ENCODE peak calls at places on chromosomes 7 and 10, in ten cellular contexts. A is heart right ventricle, Y is H1, Q is A549, U is endothelial cell of umbilical vein, M is neural progenitor cell, N is body of pancreas, X is PC-3, H is psoas muscle, L is breast epithelium. T is an unnamed sample. For H3K4me1 and H3K9me3, the result is how much of the 10 kb centered on the place peaks cover.

GRCh38 chr7:22346383-22347107 is 10.4 kb downstream of the RAPGEF5 start:
- DNase-seq in A (no peak), Y (no peak), M (no peak), H (no peak), U (no peak), N (peak), Q (no peak), X (peak), L (no peak), T (no peak)

GRCh38 chr7:44808914-44809393 is 12.5 kb downstream of the PPIA start:
- DNase-seq in H (no peak), M (no peak), Y (no peak), X (no peak), A (no peak), N (no peak), U (no peak), L (no peak), Q (no peak), T (no peak)

GRCh38 chr7:154927624-154928125 is 75.2 kb downstream of the PAXIP1 start:
- DNase-seq in A (no peak), Y (no peak), N (peak), X (peak), H (no peak), L (peak), U (peak), Q (peak), M (peak), T (peak)

GRCh38 chr10:28620251-28620650 is 57.1 kb upstream of the BAMBI start:
- DNase-seq in Y (no peak), M (no peak), N (no peak), H (no peak), L (no peak), A (no peak), X (no peak), Q (no peak), U (no peak), T (no peak)

GRCh38 chr7:12570148-12570528 is 382 bp upstream of the SCIN start:
- DNase-seq in N (peak), H (no peak), A (no peak), X (peak), Q (peak), M (peak), L (no peak), Y (no peak), U (no peak), T (no peak)

GRCh38 chr7:41592226-41592625 is 110.7 kb downstream of the INHBA start:
- DNase-seq in N (no peak), X (no peak), L (no peak), M (no peak), Y (no peak), Q (no peak), A (no peak), U (no peak), H (no peak), T (no peak)

GRCh38 chr7:130733866-130734524 is at the start of gene KLF14:
- DNase-seq in U (no peak), M (peak), Q (no peak), L (no peak), Y (no peak), A (peak), N (peak), X (no peak), H (peak), T (peak)

GRCh38 chr10:101207026-101207425 is 22.2 kb downstream of the LBX1 start:
- DNase-seq in U (no peak), Q (no peak), X (no peak), Y (no peak), H (no peak), A (no peak), N (no peak), M (no peak), L (no peak), T (no peak)

GRCh38 chr10:106134326-106135000 is 1030.0 kb downstream of the SORCS1 start:
- DNase-seq in M (no peak), L (no peak), H (no peak), U (no peak), Q (no peak), N (no peak), A (no peak), X (peak), Y (no peak), T (no peak)

GRCh38 chr10:1074748-1075358 is 18.7 kb downstream of the WDR37 start:
- DNase-seq in Y (no peak), M (no peak), L (no peak), U (no peak), A (no peak), N (no peak), Q (peak), H (no peak), X (no peak), T (no peak)

GRCh38 chr10:66637273-66638036 is 288.4 kb upstream of the LRRTM3 start:
- DNase-seq in M (no peak), L (no peak), H (peak), N (no peak), X (peak), Q (no peak), Y (no peak), U (no peak), A (no peak), T (no peak)

GRCh38 chr7:5624386-5625365 is 156.8 kb downstream of the RNF216 start:
- DNase-seq in N (no peak), Q (no peak), M (no peak), U (no peak), L (no peak), H (peak), Y (no peak), X (no peak), A (no peak), T (no peak)

GRCh38 chr10:11403116-11403515 is 208.3 kb downstream of the USP6NL start:
- DNase-seq in Q (no peak), Y (no peak), L (no peak), U (no peak), A (no peak), X (no peak), M (no peak), N (no peak), H (no peak), T (peak)

GRCh38 chr10:101301111-101301731 is 52.7 kb upstream of the BTRC start:
- DNase-seq in M (peak), X (peak), Q (peak), A (no peak), U (peak), H (peak), L (no peak), N (peak), Y (peak), T (peak)

GRCh38 chr7:28684729-28685211 is 272.5 kb downstream of the CREB5 start:
- DNase-seq in N (no peak), U (no peak), Q (no peak), Y (no peak), M (no peak), L (no peak), X (no peak), A (no peak), H (no peak), T (no peak)

GRCh38 chr10:121465215-121465614 is 133.0 kb downstream of the FGFR2 start:
- DNase-seq in H (no peak), L (no peak), X (no peak), U (no peak), M (no peak), Y (no peak), A (no peak), N (no peak), Q (no peak), T (no peak)

GRCh38 chr7:102425639-102426267 is 7.6 kb upstream of the ORAI2 start:
- DNase-seq in Q (no peak), U (no peak), A (peak), X (no peak), H (peak), N (peak), Y (no peak), L (peak), M (no peak), T (peak)

GRCh38 chr10:80442879-80443278 is 11.2 kb upstream of the TSPAN14 start:
- DNase-seq in A (no peak), N (no peak), H (no peak), Y (no peak), X (no peak), Q (no peak), L (no peak), U (peak), M (no peak), T (no peak)

DNA sequence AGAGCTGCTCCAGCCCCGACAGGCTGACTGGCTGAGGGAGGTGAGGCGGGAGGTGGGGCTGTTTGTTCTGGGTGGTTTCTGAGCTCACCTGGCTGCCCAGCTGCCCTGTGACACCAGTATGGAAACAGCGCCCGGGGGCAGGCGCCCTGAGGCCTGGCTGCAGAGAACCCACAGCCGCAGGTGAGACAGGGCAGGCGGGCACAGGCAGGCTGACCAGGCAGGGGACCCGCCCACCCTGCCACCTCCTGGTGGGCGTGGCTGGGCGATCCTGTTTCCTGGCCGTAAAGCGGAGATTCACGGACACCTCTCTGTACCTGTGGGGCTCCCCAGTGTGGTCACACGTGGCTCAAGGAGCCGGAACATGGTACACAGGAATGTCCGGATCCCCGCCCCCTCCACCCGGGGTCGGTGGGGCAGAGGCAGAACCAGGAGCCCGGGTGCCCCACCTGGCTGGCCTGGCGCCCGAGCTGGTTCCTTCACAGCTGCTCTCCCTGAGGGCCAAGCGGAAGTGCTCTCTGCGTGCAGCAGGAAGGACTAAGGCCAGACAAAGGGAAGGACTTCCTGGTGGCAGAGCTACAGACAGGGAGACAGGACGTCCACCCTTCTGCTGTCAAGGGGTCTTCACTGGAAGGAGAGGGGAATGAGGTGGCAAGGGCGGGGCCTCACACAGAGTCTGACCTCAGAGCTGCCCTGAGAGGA is 3.9 kb downstream of the MICALL2 start:
- DNase-seq in N (peak), A (no peak), H (no peak), X (peak), Q (no peak), M (no peak), U (no peak), L (peak), Y (no peak), T (no peak)
- H3K4me1 ChIP-seq in N (half or more), A (half or more), H (under half), X (under half), Q (under half), M (under half), U (under half), L (under half), Y (under half), T (under half)

GRCh38 chr10:35443858-35444257 is 107.5 kb downstream of the CCNY start:
- DNase-seq in H (no peak), A (no peak), L (no peak), N (no peak), X (no peak), U (no peak), Q (no peak), M (no peak), Y (no peak), T (no peak)

GRCh38 chr10:35439172-35439571 is 102.9 kb downstream of the CCNY start:
- DNase-seq in Q (no peak), H (no peak), U (no peak), M (no peak), A (no peak), N (no peak), Y (no peak), L (no peak), X (no peak), T (no peak)

GRCh38 chr10:35442592-35442991 is 106.3 kb downstream of the CCNY start:
- DNase-seq in Y (no peak), M (no peak), X (no peak), L (no peak), A (no peak), Q (no peak), U (no peak), H (no peak), N (no peak), T (no peak)

GRCh38 chr10:35440016-35440415 is 103.7 kb downstream of the CCNY start:
- DNase-seq in Y (no peak), L (no peak), X (no peak), A (no peak), Q (no peak), N (no peak), H (no peak), U (no peak), M (no peak), T (no peak)

DNA sequence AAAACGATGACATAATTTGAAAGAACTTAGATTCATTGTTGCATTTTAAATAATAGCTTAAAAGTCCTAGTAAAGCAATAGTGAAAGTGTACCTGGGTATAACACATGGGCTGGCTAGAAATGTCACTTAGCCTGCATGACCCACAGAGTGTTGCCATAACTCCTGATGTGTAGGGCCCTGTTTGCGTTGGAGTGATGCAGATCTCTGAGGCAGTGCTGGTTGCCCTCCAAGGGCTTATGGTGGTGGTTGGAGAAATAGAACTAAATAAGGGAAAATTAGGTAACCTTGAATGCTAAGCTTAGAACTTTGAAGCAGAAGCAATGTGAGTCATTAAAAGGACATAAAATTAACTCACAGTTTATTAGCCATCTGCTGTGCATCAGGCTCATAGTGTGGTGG is 105.7 kb downstream of the CCNY start:
- DNase-seq in N (no peak), Q (no peak), L (no peak), A (no peak), U (no peak), H (no peak), Y (no peak), M (no peak), X (no peak), T (no peak)
- H3K9me3 ChIP-seq in N (under half), Q (under half), L (under half), A (half or more), U (under half), H (under half), Y (under half), M (under half), X (half or more), T (under half)

GRCh38 chr7:101235050-101235449 is 2.6 kb downstream of the CLDN15 start:
- DNase-seq in N (no peak), Y (no peak), X (no peak), M (peak), H (no peak), Q (no peak), U (peak), L (no peak), A (no peak), T (no peak)

GRCh38 chr7:101231644-101232043 is 6.0 kb downstream of the CLDN15 start:
- DNase-seq in U (peak), N (peak), A (no peak), Y (no peak), H (no peak), X (no peak), M (no peak), Q (no peak), L (no peak), T (no peak)

GRCh38 chr7:101233907-101234547 is 3.6 kb downstream of the CLDN15 start:
- DNase-seq in H (no peak), A (no peak), Q (no peak), M (no peak), Y (no peak), L (no peak), N (no peak), X (no peak), U (no peak), T (no peak)

GRCh38 chr7:101234636-101235035 is 3.0 kb downstream of the CLDN15 start:
- DNase-seq in M (no peak), X (no peak), Y (no peak), A (no peak), Q (no peak), U (no peak), L (no peak), N (no peak), H (no peak), T (no peak)

GRCh38 chr7:101232141-101232821 is 5.3 kb downstream of the CLDN15 start:
- DNase-seq in M (peak), N (peak), Y (peak), H (no peak), A (no peak), L (peak), X (peak), Q (no peak), U (peak), T (no peak)
- H3K4me3 ChIP-seq in M (peak), N (no peak), Y (peak), H (peak), A (no peak), L (peak), X (peak), Q (no peak), U (no peak), T (no peak)

DNA sequence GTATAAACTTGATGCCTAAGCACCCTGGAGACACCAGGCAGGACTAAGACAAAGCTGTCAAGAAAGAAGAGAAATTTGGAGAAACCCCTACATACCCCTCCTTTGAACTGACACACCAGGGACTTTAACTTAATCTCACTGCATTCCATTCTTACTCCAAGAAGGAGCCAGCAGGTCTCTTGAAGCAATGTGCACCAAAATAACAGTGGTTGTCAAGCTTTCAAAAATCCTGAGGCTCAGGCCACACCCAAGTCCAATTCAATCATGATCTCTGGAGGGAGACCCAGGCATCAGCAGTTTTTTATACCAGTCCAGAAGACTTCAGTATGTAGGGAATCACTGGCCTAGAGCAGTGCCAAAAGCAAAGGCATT is 6.8 kb downstream of the SLC25A13 start:
- DNase-seq in U (no peak), N (no peak), Q (no peak), X (no peak), L (no peak), Y (no peak), M (no peak), A (no peak), H (no peak), T (no peak)
- H3K4me1 ChIP-seq in U (under half), N (under half), Q (under half), X (under half), L (under half), Y (under half), M (under half), A (half or more), H (half or more), T (under half)

DNA sequence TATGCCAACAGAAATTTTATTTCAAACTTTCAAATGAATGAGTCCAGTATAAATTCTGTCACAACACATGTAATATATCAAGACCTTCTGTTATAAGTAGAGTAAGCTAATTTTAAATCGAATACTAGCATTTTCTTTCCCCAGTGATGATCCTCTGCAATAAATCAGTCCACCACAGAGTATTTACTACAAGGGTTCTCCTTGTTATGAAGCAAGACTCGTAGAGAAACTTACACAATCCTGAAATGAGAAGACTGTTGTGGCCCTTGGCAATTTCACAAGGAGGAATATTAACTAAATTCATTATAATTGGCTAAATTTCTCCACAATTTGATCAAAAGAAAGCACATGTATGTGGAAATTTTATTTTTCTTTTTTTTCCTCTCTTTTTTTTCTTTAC is 312.4 kb upstream of the DGKB start:
- DNase-seq in M (no peak), Q (no peak), A (no peak), H (no peak), L (no peak), N (no peak), U (no peak), X (no peak), Y (no peak), T (no peak)
- H3K9me3 ChIP-seq in M (under half), Q (under half), A (under half), H (under half), L (under half), N (under half), U (under half), X (under half), Y (under half), T (under half)

GRCh38 chr7:105599551-105599950 is 18.3 kb upstream of the EFCAB10 start:
- DNase-seq in M (no peak), L (no peak), A (no peak), Q (no peak), X (no peak), H (no peak), Y (no peak), N (no peak), U (no peak), T (no peak)
- H3K4me3 ChIP-seq in M (no peak), L (no peak), A (no peak), Q (no peak), X (no peak), H (no peak), Y (no peak), N (no peak), U (no peak), T (no peak)

T was measured in CD4-positive, CD25-positive, alpha-beta regulatory T cell.